ENCODE peak calls at places on chromosomes 4 and X, in four cellular contexts. One of them, this sample, is unnamed.

GRCh38 chr4:15455290-15455689 is 14.4 kb upstream of the CC2D2A start:
- DNase-seq in ELF-1: no peak
- DNase-seq in CD4-positive, CD25-positive, alpha-beta regulatory T cell: no peak
- DNase-seq in NCI-H1105: no peak
- DNase-seq in this sample: no peak

GRCh38 chr4:103011378-103012025 is 8.0 kb downstream of the SLC9B1 start:
- DNase-seq in ELF-1: peak
- DNase-seq in CD4-positive, CD25-positive, alpha-beta regulatory T cell: no peak
- DNase-seq in NCI-H1105: no peak
- DNase-seq in this sample: no peak

GRCh38 chrX:21838937-21839333 is 482 bp upstream of the MBTPS2 start:
- DNase-seq in ELF-1: no peak
- DNase-seq in CD4-positive, CD25-positive, alpha-beta regulatory T cell: peak
- DNase-seq in NCI-H1105: no peak
- DNase-seq in this sample: no peak

GRCh38 chrX:23784487-23785301 is 1.7 kb downstream of the SAT1 start:
- DNase-seq in ELF-1: no peak
- DNase-seq in CD4-positive, CD25-positive, alpha-beta regulatory T cell: no peak
- DNase-seq in NCI-H1105: no peak
- DNase-seq in this sample: no peak

GRCh38 chr4:83217721-83218522 is 66.7 kb downstream of the COQ2 start:
- DNase-seq in ELF-1: no peak
- DNase-seq in CD4-positive, CD25-positive, alpha-beta regulatory T cell: peak
- DNase-seq in NCI-H1105: no peak
- DNase-seq in this sample: peak

GRCh38 chrX:96704661-96705060 is 20.0 kb downstream of the DIAPH2 start:
- DNase-seq in ELF-1: no peak
- DNase-seq in CD4-positive, CD25-positive, alpha-beta regulatory T cell: no peak
- DNase-seq in NCI-H1105: no peak
- DNase-seq in this sample: no peak

GRCh38 chr4:147550626-147551250 is 66.5 kb upstream of the TMEM184C start:
- DNase-seq in ELF-1: no peak
- DNase-seq in CD4-positive, CD25-positive, alpha-beta regulatory T cell: no peak
- DNase-seq in NCI-H1105: no peak
- DNase-seq in this sample: no peak

GRCh38 chr4:153530284-153530995 is 64.3 kb downstream of the TMEM131L start:
- DNase-seq in ELF-1: no peak
- DNase-seq in CD4-positive, CD25-positive, alpha-beta regulatory T cell: no peak
- DNase-seq in NCI-H1105: no peak
- DNase-seq in this sample: no peak

GRCh38 chr4:6403400-6403685 is 69.1 kb downstream of the PPP2R2C start:
- DNase-seq in ELF-1: no peak
- DNase-seq in CD4-positive, CD25-positive, alpha-beta regulatory T cell: no peak
- DNase-seq in NCI-H1105: no peak
- DNase-seq in this sample: no peak

GRCh38 chrX:98931194-98931593 is 1478.9 kb downstream of the PCDH19 start:
- DNase-seq in ELF-1: no peak
- DNase-seq in CD4-positive, CD25-positive, alpha-beta regulatory T cell: no peak
- DNase-seq in NCI-H1105: no peak
- DNase-seq in this sample: no peak

GRCh38 chrX:97846228-97846627 is 962.5 kb downstream of the RPA4 start:
- DNase-seq in ELF-1: no peak
- DNase-seq in CD4-positive, CD25-positive, alpha-beta regulatory T cell: no peak
- DNase-seq in NCI-H1105: no peak
- DNase-seq in this sample: no peak

GRCh38 chrX:133677123-133678063 is 262.1 kb upstream of the GPC4 start:
- DNase-seq in ELF-1: no peak
- DNase-seq in CD4-positive, CD25-positive, alpha-beta regulatory T cell: no peak
- DNase-seq in NCI-H1105: no peak
- DNase-seq in this sample: no peak

GRCh38 chr4:37936889-37937498 is 23.2 kb upstream of the PTTG2 start:
- DNase-seq in ELF-1: peak
- DNase-seq in CD4-positive, CD25-positive, alpha-beta regulatory T cell: no peak
- DNase-seq in NCI-H1105: no peak
- DNase-seq in this sample: no peak

GRCh38 chrX:55144697-55145096 is 55.9 kb downstream of the PAGE2 start:
- DNase-seq in ELF-1: no peak
- DNase-seq in CD4-positive, CD25-positive, alpha-beta regulatory T cell: no peak
- DNase-seq in NCI-H1105: no peak
- DNase-seq in this sample: no peak

GRCh38 chr4:8303485-8304281 is 34.1 kb downstream of the HTRA3 start:
- DNase-seq in ELF-1: no peak
- DNase-seq in CD4-positive, CD25-positive, alpha-beta regulatory T cell: no peak
- DNase-seq in NCI-H1105: no peak
- DNase-seq in this sample: no peak

GRCh38 chr4:38815879-38816782 is 11.5 kb upstream of the TLR1 start:
- DNase-seq in ELF-1: no peak
- DNase-seq in CD4-positive, CD25-positive, alpha-beta regulatory T cell: no peak
- DNase-seq in NCI-H1105: no peak
- DNase-seq in this sample: no peak

GRCh38 chrX:115690554-115691216 is 129.7 kb downstream of the PLS3 start:
- DNase-seq in ELF-1: peak
- DNase-seq in CD4-positive, CD25-positive, alpha-beta regulatory T cell: peak
- DNase-seq in NCI-H1105: peak
- DNase-seq in this sample: peak

GRCh38 chr4:141039156-141039555 is 94.1 kb downstream of the RNF150 start:
- DNase-seq in ELF-1: no peak
- DNase-seq in CD4-positive, CD25-positive, alpha-beta regulatory T cell: no peak
- DNase-seq in NCI-H1105: no peak
- DNase-seq in this sample: no peak

GRCh38 chr4:142408003-142408441 is 438.1 kb downstream of the INPP4B start:
- DNase-seq in ELF-1: peak
- DNase-seq in CD4-positive, CD25-positive, alpha-beta regulatory T cell: no peak
- DNase-seq in NCI-H1105: no peak
- DNase-seq in this sample: no peak

GRCh38 chrX:72540318-72540717 is 32.3 kb downstream of the HDAC8 start:
- DNase-seq in ELF-1: no peak
- DNase-seq in CD4-positive, CD25-positive, alpha-beta regulatory T cell: no peak
- DNase-seq in NCI-H1105: no peak
- DNase-seq in this sample: no peak

GRCh38 chrX:111376897-111377601 is 34.9 kb downstream of the DCX start:
- DNase-seq in ELF-1: peak
- DNase-seq in CD4-positive, CD25-positive, alpha-beta regulatory T cell: no peak
- DNase-seq in NCI-H1105: peak
- DNase-seq in this sample: no peak

GRCh38 chr4:122775987-122776836 is 43.7 kb downstream of the BBS12 start:
- DNase-seq in ELF-1: no peak
- DNase-seq in CD4-positive, CD25-positive, alpha-beta regulatory T cell: no peak
- DNase-seq in NCI-H1105: no peak
- DNase-seq in this sample: no peak

GRCh38 chrX:45508459-45508858 is 307.8 kb upstream of the DIPK2B start:
- DNase-seq in ELF-1: no peak
- DNase-seq in CD4-positive, CD25-positive, alpha-beta regulatory T cell: no peak
- DNase-seq in NCI-H1105: no peak
- DNase-seq in this sample: no peak

GRCh38 chrX:17585006-17585405 is 152.3 kb upstream of the SCML1 start:
- DNase-seq in ELF-1: no peak
- DNase-seq in CD4-positive, CD25-positive, alpha-beta regulatory T cell: no peak
- DNase-seq in NCI-H1105: no peak
- DNase-seq in this sample: no peak

GRCh38 chr4:37439809-37440518 is 195.4 kb downstream of the NWD2 start:
- DNase-seq in ELF-1: peak
- DNase-seq in CD4-positive, CD25-positive, alpha-beta regulatory T cell: no peak
- DNase-seq in NCI-H1105: no peak
- DNase-seq in this sample: no peak

GRCh38 chr4:58809366-58809765 is 1699.2 kb upstream of the IGFBP7 start:
- DNase-seq in ELF-1: no peak
- DNase-seq in CD4-positive, CD25-positive, alpha-beta regulatory T cell: no peak
- DNase-seq in NCI-H1105: no peak
- DNase-seq in this sample: no peak

GRCh38 chr4:57329279-57329678 is 219.1 kb upstream of the IGFBP7 start:
- DNase-seq in ELF-1: no peak
- DNase-seq in CD4-positive, CD25-positive, alpha-beta regulatory T cell: no peak
- DNase-seq in NCI-H1105: no peak
- DNase-seq in this sample: no peak

GRCh38 chrX:40389555-40389954 is 191.2 kb upstream of the ATP6AP2 start:
- DNase-seq in ELF-1: no peak
- DNase-seq in CD4-positive, CD25-positive, alpha-beta regulatory T cell: no peak
- DNase-seq in NCI-H1105: no peak
- DNase-seq in this sample: no peak

GRCh38 chr4:91758487-91758886 is 545.3 kb upstream of the GRID2 start:
- DNase-seq in ELF-1: no peak
- DNase-seq in CD4-positive, CD25-positive, alpha-beta regulatory T cell: no peak
- DNase-seq in NCI-H1105: no peak
- DNase-seq in this sample: no peak

GRCh38 chr4:168421671-168422070 is 58.6 kb downstream of the DDX60L start:
- DNase-seq in ELF-1: peak
- DNase-seq in CD4-positive, CD25-positive, alpha-beta regulatory T cell: no peak
- DNase-seq in NCI-H1105: no peak
- DNase-seq in this sample: no peak

GRCh38 chrX:118761950-118762725 is 34.7 kb downstream of the IL13RA1 start:
- DNase-seq in ELF-1: no peak
- DNase-seq in CD4-positive, CD25-positive, alpha-beta regulatory T cell: no peak
- DNase-seq in NCI-H1105: no peak
- DNase-seq in this sample: no peak

GRCh38 chr4:41203169-41203568 is 11.2 kb downstream of the APBB2 start:
- DNase-seq in ELF-1: no peak
- DNase-seq in CD4-positive, CD25-positive, alpha-beta regulatory T cell: no peak
- DNase-seq in NCI-H1105: no peak
- DNase-seq in this sample: no peak

GRCh38 chr4:7441201-7441600 is 6.5 kb upstream of the PSAPL1 start:
- DNase-seq in ELF-1: no peak
- DNase-seq in CD4-positive, CD25-positive, alpha-beta regulatory T cell: no peak
- DNase-seq in NCI-H1105: no peak
- DNase-seq in this sample: no peak

GRCh38 chr4:2366252-2367192 is 51.9 kb downstream of the ZFYVE28 start:
- DNase-seq in ELF-1: no peak
- DNase-seq in CD4-positive, CD25-positive, alpha-beta regulatory T cell: no peak
- DNase-seq in NCI-H1105: peak
- DNase-seq in this sample: no peak

GRCh38 chr4:149951501-149951900 is 126.7 kb upstream of the DCLK2 start:
- DNase-seq in ELF-1: no peak
- DNase-seq in CD4-positive, CD25-positive, alpha-beta regulatory T cell: no peak
- DNase-seq in NCI-H1105: no peak
- DNase-seq in this sample: no peak

This sample was measured in CD4-positive, alpha-beta memory T cell.